ENCODE peak calls at places on chromosome 6, in five cellular contexts. B is NCI-H748 treated with DMSO at 0.1 percent for 48 hours; J is A172; X is immature natural killer cell; Y is activated CD4-positive, alpha-beta T cell treated with anti-CD3 and anti-CD28 coated beads for 24 hours. L is an unnamed sample.
A peak's percentile ranks its signal among the peaks of the same experiment; 100 is the strongest.

GRCh38 chr6:166922937-166923336 is 33.4 kb downstream of the RNASET2 start:
- DNase-seq in B (no peak), Y (no peak), J (no peak), X (no peak), L (no peak)

GRCh38 chr6:169831450-169832246 is 80.2 kb downstream of the ERMARD start:
- DNase-seq in B (peak; percentile 82), J (peak; percentile 44), X (peak; percentile 70), Y (peak; percentile 53), L (peak; percentile 36)

GRCh38 chr6:97052152-97052787 is 127.7 kb downstream of the KLHL32 start:
- DNase-seq in X (no peak), J (no peak), B (no peak), Y (no peak), L (no peak)

GRCh38 chr6:5076931-5077330 is 8.2 kb upstream of the PPP1R3G start:
- DNase-seq in X (no peak), B (no peak), Y (no peak), J (no peak), L (no peak)

GRCh38 chr6:93424303-93425064 is 5.1 kb upstream of the EPHA7 start:
- DNase-seq in B (no peak), Y (no peak), J (peak; percentile 8), X (no peak), L (no peak)

GRCh38 chr6:44067760-44068139 is 59.5 kb downstream of the MRPL14 start:
- DNase-seq in X (no peak), B (no peak), Y (no peak), J (no peak), L (no peak)

GRCh38 chr6:48869595-48869994 is 593.5 kb downstream of the MMUT start:
- DNase-seq in J (no peak), Y (no peak), B (no peak), X (no peak), L (no peak)

GRCh38 chr6:124882580-124883393 is 79.5 kb upstream of the RNF217 start:
- DNase-seq in J (peak; percentile 28), B (no peak), Y (no peak), X (no peak), L (no peak)

GRCh38 chr6:113185299-113185698 is 671.8 kb upstream of the MARCKS start:
- DNase-seq in Y (no peak), B (no peak), J (no peak), X (no peak), L (no peak)

GRCh38 chr6:164286021-164286420 is 871.5 kb downstream of the QKI start:
- DNase-seq in Y (no peak), B (no peak), J (peak; percentile 1), X (no peak), L (no peak)

GRCh38 chr6:124026645-124027044 is 223.0 kb downstream of the NKAIN2 start:
- DNase-seq in X (no peak), Y (no peak), J (no peak), B (no peak), L (no peak)

GRCh38 chr6:4707011-4707410 is 69.2 kb upstream of the CDYL start:
- DNase-seq in B (no peak), J (no peak), X (no peak), Y (no peak), L (no peak)

GRCh38 chr6:124970243-124970642 is 8.0 kb downstream of the RNF217 start:
- DNase-seq in Y (no peak), X (no peak), J (no peak), B (no peak), L (no peak)